ENCODE peak calls at places on chromosomes 2 and 18, in seven cellular contexts. One of them, this sample, is unnamed.
A peak's percentile ranks its signal among the peaks of the same experiment; 100 is the strongest.

GRCh38 chr2:39860538-39860937 is 81.5 kb upstream of the THUMPD2 start:
- DNase-seq in mesendoderm: no peak
- DNase-seq in IMR-90: no peak
- DNase-seq in neuronal stem cell: no peak
- DNase-seq in mesenchymal stem cell: no peak
- DNase-seq in H1: no peak
- DNase-seq in trophoblast cell: no peak
- DNase-seq in this sample: no peak

GRCh38 chr2:190408538-190409271 is 550 bp downstream of the MFSD6 start:
- DNase-seq in mesendoderm: peak; percentile 15
- DNase-seq in IMR-90: no peak
- DNase-seq in neuronal stem cell: peak; percentile 20
- DNase-seq in mesenchymal stem cell: peak; percentile 14
- DNase-seq in H1: peak; percentile 61
- DNase-seq in trophoblast cell: peak; percentile 12
- DNase-seq in this sample: peak; percentile 38

GRCh38 chr18:59516356-59517155 is 157.5 kb upstream of the LMAN1 start:
- DNase-seq in mesendoderm: peak; percentile 97
- DNase-seq in IMR-90: peak; percentile 92
- DNase-seq in neuronal stem cell: peak; percentile 27
- DNase-seq in mesenchymal stem cell: peak; percentile 82
- DNase-seq in H1: no peak
- DNase-seq in trophoblast cell: peak; percentile 72
- DNase-seq in this sample: no peak

GRCh38 chr2:36359006-36359580 is 3.5 kb downstream of the CRIM1 start:
- DNase-seq in mesendoderm: no peak
- DNase-seq in IMR-90: peak; percentile 48
- DNase-seq in neuronal stem cell: no peak
- DNase-seq in mesenchymal stem cell: no peak
- DNase-seq in H1: no peak
- DNase-seq in trophoblast cell: no peak
- DNase-seq in this sample: no peak

GRCh38 chr2:229714736-229715541 is 584 bp upstream of the DNER start:
- DNase-seq in mesendoderm: peak; percentile 89
- DNase-seq in IMR-90: peak; percentile 55
- DNase-seq in neuronal stem cell: peak; percentile 77
- DNase-seq in mesenchymal stem cell: peak; percentile 66
- DNase-seq in H1: peak; percentile 92
- DNase-seq in trophoblast cell: peak; percentile 61
- DNase-seq in this sample: peak; percentile 89

GRCh38 chr18:5057348-5058012 is 139.6 kb downstream of the AKAIN1 start:
- DNase-seq in mesendoderm: peak; percentile 80
- DNase-seq in IMR-90: peak; percentile 31
- DNase-seq in neuronal stem cell: peak; percentile 71
- DNase-seq in mesenchymal stem cell: peak; percentile 12
- DNase-seq in H1: peak; percentile 82
- DNase-seq in trophoblast cell: peak; percentile 37
- DNase-seq in this sample: peak; percentile 79

GRCh38 chr2:5409925-5410360 is 282.2 kb upstream of the SOX11 start:
- DNase-seq in mesendoderm: no peak
- DNase-seq in IMR-90: no peak
- DNase-seq in neuronal stem cell: peak; percentile 73
- DNase-seq in mesenchymal stem cell: no peak
- DNase-seq in H1: peak; percentile 47
- DNase-seq in trophoblast cell: no peak
- DNase-seq in this sample: no peak

GRCh38 chr18:63439334-63439733 is 17.1 kb upstream of the VPS4B start:
- DNase-seq in mesendoderm: peak; percentile 84
- DNase-seq in IMR-90: peak; percentile 70
- DNase-seq in neuronal stem cell: peak; percentile 63
- DNase-seq in mesenchymal stem cell: peak; percentile 72
- DNase-seq in H1: peak; percentile 61
- DNase-seq in trophoblast cell: peak; percentile 54
- DNase-seq in this sample: peak; percentile 67

GRCh38 chr2:39666489-39667141 is 898 bp downstream of the TMEM178A start:
- DNase-seq in mesendoderm: no peak
- DNase-seq in IMR-90: no peak
- DNase-seq in neuronal stem cell: no peak
- DNase-seq in mesenchymal stem cell: peak; percentile 20
- DNase-seq in H1: peak; percentile 55
- DNase-seq in trophoblast cell: no peak
- DNase-seq in this sample: peak; percentile 32

GRCh38 chr18:40867452-40867851 is 1087.6 kb upstream of the PIK3C3 start:
- DNase-seq in mesendoderm: no peak
- DNase-seq in IMR-90: peak; percentile 90
- DNase-seq in neuronal stem cell: no peak
- DNase-seq in mesenchymal stem cell: peak; percentile 90
- DNase-seq in H1: no peak
- DNase-seq in trophoblast cell: peak; percentile 7
- DNase-seq in this sample: no peak

GRCh38 chr2:217099561-217099960 is 239.7 kb upstream of the TNP1 start:
- DNase-seq in mesendoderm: no peak
- DNase-seq in IMR-90: no peak
- DNase-seq in neuronal stem cell: no peak
- DNase-seq in mesenchymal stem cell: no peak
- DNase-seq in H1: no peak
- DNase-seq in trophoblast cell: no peak
- DNase-seq in this sample: no peak

GRCh38 chr2:42071762-42072161 is 23.9 kb downstream of the PKDCC start:
- DNase-seq in mesendoderm: no peak
- DNase-seq in IMR-90: no peak
- DNase-seq in neuronal stem cell: no peak
- DNase-seq in mesenchymal stem cell: peak; percentile 55
- DNase-seq in H1: no peak
- DNase-seq in trophoblast cell: no peak
- DNase-seq in this sample: no peak

GRCh38 chr18:8758466-8758865 is 53.1 kb downstream of the MTCL1 start:
- DNase-seq in mesendoderm: no peak
- DNase-seq in IMR-90: no peak
- DNase-seq in neuronal stem cell: no peak
- DNase-seq in mesenchymal stem cell: no peak
- DNase-seq in H1: no peak
- DNase-seq in trophoblast cell: peak; percentile 82
- DNase-seq in this sample: no peak

GRCh38 chr18:48165104-48165866 is 234.8 kb upstream of the SMAD2 start:
- DNase-seq in mesendoderm: no peak
- DNase-seq in IMR-90: no peak
- DNase-seq in neuronal stem cell: no peak
- DNase-seq in mesenchymal stem cell: no peak
- DNase-seq in H1: no peak
- DNase-seq in trophoblast cell: no peak
- DNase-seq in this sample: no peak

GRCh38 chr18:48167901-48168300 is 237.4 kb upstream of the SMAD2 start:
- DNase-seq in mesendoderm: no peak
- DNase-seq in IMR-90: no peak
- DNase-seq in neuronal stem cell: no peak
- DNase-seq in mesenchymal stem cell: no peak
- DNase-seq in H1: no peak
- DNase-seq in trophoblast cell: no peak
- DNase-seq in this sample: no peak

GRCh38 chr18:48166336-48166875 is 235.9 kb upstream of the SMAD2 start:
- DNase-seq in mesendoderm: no peak
- DNase-seq in IMR-90: no peak
- DNase-seq in neuronal stem cell: no peak
- DNase-seq in mesenchymal stem cell: no peak
- DNase-seq in H1: no peak
- DNase-seq in trophoblast cell: no peak
- DNase-seq in this sample: no peak

GRCh38 chr18:48168861-48169260 is 238.4 kb upstream of the SMAD2 start:
- DNase-seq in mesendoderm: no peak
- DNase-seq in IMR-90: no peak
- DNase-seq in neuronal stem cell: no peak
- DNase-seq in mesenchymal stem cell: no peak
- DNase-seq in H1: no peak
- DNase-seq in trophoblast cell: no peak
- DNase-seq in this sample: no peak

DNA sequence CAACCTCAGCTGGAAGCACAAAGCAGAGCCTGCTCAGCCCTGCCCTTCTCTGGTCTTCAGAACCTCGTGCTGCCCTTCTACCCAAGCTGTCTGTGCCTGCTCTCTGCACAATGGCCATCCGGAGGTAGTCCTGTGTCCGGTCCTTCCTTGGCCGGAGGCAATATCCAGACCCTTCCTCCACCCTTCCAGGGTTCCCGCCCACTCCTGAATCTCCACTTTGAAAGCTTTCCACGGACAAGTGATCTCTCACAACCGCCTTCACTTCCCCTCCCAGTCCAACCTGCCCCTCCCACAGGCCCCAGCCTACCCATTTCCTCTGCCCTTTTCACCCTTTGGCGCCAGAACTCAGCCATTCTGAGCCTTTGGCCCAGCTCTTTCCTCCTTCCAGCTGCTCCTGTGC is 236.5 kb upstream of the SMAD2 start:
- DNase-seq in mesendoderm: no peak
- DNase-seq in IMR-90: no peak
- DNase-seq in neuronal stem cell: no peak
- DNase-seq in mesenchymal stem cell: no peak
- DNase-seq in H1: no peak
- DNase-seq in trophoblast cell: no peak
- DNase-seq in this sample: no peak
- H2BK5ac ChIP-seq in mesendoderm: no peak overlapping the region
- H2BK5ac ChIP-seq in IMR-90: no peak overlapping the region
- H2BK5ac ChIP-seq in neuronal stem cell: no peak overlapping the region
- H2BK5ac ChIP-seq in mesenchymal stem cell: no peak overlapping the region
- H2BK5ac ChIP-seq in H1: no peak overlapping the region
- H2BK5ac ChIP-seq in trophoblast cell: no peak overlapping the region
- H2BK5ac ChIP-seq in this sample: no peak overlapping the region

GRCh38 chr2:72439892-72440291 is 292.2 kb upstream of the CYP26B1 start:
- DNase-seq in mesendoderm: peak; percentile 5
- DNase-seq in IMR-90: no peak
- DNase-seq in neuronal stem cell: no peak
- DNase-seq in mesenchymal stem cell: no peak
- DNase-seq in H1: no peak
- DNase-seq in trophoblast cell: no peak
- DNase-seq in this sample: no peak
- H2BK5ac ChIP-seq in mesendoderm: no peak overlapping the region
- H2BK5ac ChIP-seq in IMR-90: no peak overlapping the region
- H2BK5ac ChIP-seq in neuronal stem cell: no peak overlapping the region
- H2BK5ac ChIP-seq in mesenchymal stem cell: no peak overlapping the region
- H2BK5ac ChIP-seq in H1: no peak overlapping the region
- H2BK5ac ChIP-seq in trophoblast cell: no peak overlapping the region
- H2BK5ac ChIP-seq in this sample: no peak overlapping the region

GRCh38 chr2:192535956-192536685 is 341.4 kb upstream of the TMEFF2 start:
- DNase-seq in mesendoderm: no peak
- DNase-seq in IMR-90: no peak
- DNase-seq in neuronal stem cell: no peak
- DNase-seq in mesenchymal stem cell: no peak
- DNase-seq in H1: no peak
- DNase-seq in trophoblast cell: no peak
- DNase-seq in this sample: no peak
- H2BK5ac ChIP-seq in mesendoderm: no peak overlapping the region
- H2BK5ac ChIP-seq in IMR-90: no peak overlapping the region
- H2BK5ac ChIP-seq in neuronal stem cell: no peak overlapping the region
- H2BK5ac ChIP-seq in mesenchymal stem cell: no peak overlapping the region
- H2BK5ac ChIP-seq in H1: no peak overlapping the region
- H2BK5ac ChIP-seq in trophoblast cell: no peak overlapping the region
- H2BK5ac ChIP-seq in this sample: no peak overlapping the region

GRCh38 chr2:96315400-96316071 is 9.6 kb upstream of the ITPRIPL1 start:
- DNase-seq in mesendoderm: peak; percentile 43
- DNase-seq in IMR-90: peak; percentile 71
- DNase-seq in neuronal stem cell: no peak
- DNase-seq in mesenchymal stem cell: peak; percentile 53
- DNase-seq in H1: no peak
- DNase-seq in trophoblast cell: no peak
- DNase-seq in this sample: no peak
- H2BK5ac ChIP-seq in mesendoderm: no peak overlapping the region
- H2BK5ac ChIP-seq in IMR-90: peak overlapping the region; percentile 38
- H2BK5ac ChIP-seq in neuronal stem cell: no peak overlapping the region
- H2BK5ac ChIP-seq in mesenchymal stem cell: no peak overlapping the region
- H2BK5ac ChIP-seq in H1: no peak overlapping the region
- H2BK5ac ChIP-seq in trophoblast cell: no peak overlapping the region
- H2BK5ac ChIP-seq in this sample: no peak overlapping the region

DNA sequence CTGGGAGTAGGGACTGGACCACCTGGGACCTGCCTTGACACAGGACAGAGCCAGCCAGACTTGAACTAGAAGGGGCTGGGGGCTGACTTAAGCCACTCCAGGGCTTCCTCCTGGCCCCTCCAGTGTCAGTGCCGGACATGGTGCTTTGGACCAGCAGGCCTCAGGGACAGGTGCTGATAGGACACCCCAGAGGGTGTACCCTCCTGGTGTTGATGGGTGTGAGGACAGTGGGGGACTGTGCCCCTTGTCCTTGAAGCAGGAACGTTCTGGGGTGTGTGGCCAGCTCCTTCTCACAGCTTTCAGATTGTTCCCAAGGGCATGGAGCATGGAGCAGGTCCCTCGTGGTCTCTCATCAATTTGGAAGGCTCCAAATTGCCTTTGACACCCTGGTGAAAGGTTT is 6.8 kb downstream of the MAL start:
- DNase-seq in mesendoderm: no peak
- DNase-seq in IMR-90: no peak
- DNase-seq in neuronal stem cell: no peak
- DNase-seq in mesenchymal stem cell: no peak
- DNase-seq in H1: no peak
- DNase-seq in trophoblast cell: no peak
- DNase-seq in this sample: no peak
- H2BK5ac ChIP-seq in mesendoderm: no peak overlapping the region
- H2BK5ac ChIP-seq in IMR-90: no peak overlapping the region
- H2BK5ac ChIP-seq in neuronal stem cell: no peak overlapping the region
- H2BK5ac ChIP-seq in mesenchymal stem cell: no peak overlapping the region
- H2BK5ac ChIP-seq in H1: no peak overlapping the region
- H2BK5ac ChIP-seq in trophoblast cell: no peak overlapping the region
- H2BK5ac ChIP-seq in this sample: no peak overlapping the region

DNA sequence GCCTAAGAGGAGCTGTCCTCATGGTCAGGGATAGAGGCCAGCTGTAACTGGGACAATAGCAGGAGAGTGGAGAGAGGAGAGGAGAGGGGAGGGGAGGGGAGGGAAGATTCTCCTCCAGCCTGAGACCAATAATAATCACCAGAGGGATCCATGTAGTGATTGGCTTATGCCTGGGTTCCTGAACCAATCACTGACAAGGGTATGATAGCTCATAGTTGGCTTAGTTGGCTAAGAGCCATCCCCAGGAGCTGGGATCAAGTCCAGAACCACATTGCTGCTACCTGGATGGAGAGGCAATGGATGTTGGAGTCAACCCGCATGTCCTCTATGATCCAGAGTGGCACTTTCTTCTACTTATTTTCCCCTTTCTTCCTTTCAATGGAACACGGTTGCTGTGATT is 7.7 kb upstream of the ST8SIA5 start:
- DNase-seq in mesendoderm: no peak
- DNase-seq in IMR-90: no peak
- DNase-seq in neuronal stem cell: no peak
- DNase-seq in mesenchymal stem cell: no peak
- DNase-seq in H1: no peak
- DNase-seq in trophoblast cell: no peak
- DNase-seq in this sample: no peak
- H2BK5ac ChIP-seq in mesendoderm: no peak overlapping the region
- H2BK5ac ChIP-seq in IMR-90: no peak overlapping the region
- H2BK5ac ChIP-seq in neuronal stem cell: no peak overlapping the region
- H2BK5ac ChIP-seq in mesenchymal stem cell: no peak overlapping the region
- H2BK5ac ChIP-seq in H1: no peak overlapping the region
- H2BK5ac ChIP-seq in trophoblast cell: no peak overlapping the region
- H2BK5ac ChIP-seq in this sample: no peak overlapping the region

GRCh38 chr2:99180755-99181647 is at the start of the genes MITD1 and MRPL30:
- DNase-seq in mesendoderm: peak; percentile 98
- DNase-seq in IMR-90: peak; percentile 96
- DNase-seq in neuronal stem cell: peak; percentile 92
- DNase-seq in mesenchymal stem cell: peak; percentile 98
- DNase-seq in H1: peak; percentile 86
- DNase-seq in trophoblast cell: peak; percentile 93
- DNase-seq in this sample: peak; percentile 94
- H2BK5ac ChIP-seq in mesendoderm: no peak within 1 kb of the TSS
- H2BK5ac ChIP-seq in IMR-90: peak within 1 kb of the TSS; percentile 65
- H2BK5ac ChIP-seq in neuronal stem cell: no peak within 1 kb of the TSS
- H2BK5ac ChIP-seq in mesenchymal stem cell: peak within 1 kb of the TSS; percentile 69
- H2BK5ac ChIP-seq in H1: no peak within 1 kb of the TSS
- H2BK5ac ChIP-seq in trophoblast cell: peak within 1 kb of the TSS; percentile 86
- H2BK5ac ChIP-seq in this sample: no peak within 1 kb of the TSS

This sample was measured in H9.